ENCODE peak calls at places on chromosomes 7 and 10, in five cellular contexts. S is H1, Z is HepG2, K is HCT116, L is K562. H is an unnamed sample.

GRCh38 chr7:69739906-69740545 is 141.8 kb downstream of the AUTS2 start:
- DNase-seq in K (no peak), Z (no peak), L (no peak), S (no peak), H (peak)

GRCh38 chr10:105843786-105844560 is 1202.9 kb downstream of the SORCS3 start:
- DNase-seq in S (no peak), Z (no peak), L (no peak), K (no peak), H (peak)

GRCh38 chr7:495761-496321 is 23.8 kb downstream of the PDGFA start:
- DNase-seq in K (no peak), Z (no peak), L (no peak), S (no peak), H (no peak)

GRCh38 chr7:155052982-155053381 is 17.1 kb upstream of the HTR5A start:
- DNase-seq in L (no peak), K (no peak), S (no peak), Z (no peak), H (no peak)

GRCh38 chr10:116848032-116848911 is 1.0 kb upstream of the ENO4 start:
- DNase-seq in L (no peak), Z (no peak), K (no peak), S (no peak), H (peak)

GRCh38 chr7:35257251-35258124 is 3.6 kb upstream of the TBX20 start:
- DNase-seq in S (peak), Z (no peak), L (no peak), K (no peak), H (no peak)

GRCh38 chr7:137074386-137075030 is 206.1 kb downstream of the CHRM2 start:
- DNase-seq in K (no peak), L (no peak), Z (no peak), S (no peak), H (no peak)

GRCh38 chr7:7435978-7436377 is 99.7 kb downstream of the COL28A1 start:
- DNase-seq in Z (no peak), L (no peak), S (no peak), K (no peak), H (no peak)

GRCh38 chr7:683526-684205 is 42.8 kb upstream of the DNAAF5 start:
- DNase-seq in K (no peak), Z (no peak), L (no peak), S (no peak), H (no peak)

GRCh38 chr10:69449841-69450240 is 1.4 kb upstream of the TSPAN15 start:
- DNase-seq in L (peak), S (peak), Z (peak), K (peak), H (no peak)

GRCh38 chr10:97633921-97634320 is 621 bp upstream of the MORN4 start:
- DNase-seq in K (peak), S (no peak), Z (peak), L (no peak), H (no peak)

GRCh38 chr10:32149257-32149955 is 93.2 kb upstream of the KIF5B start:
- DNase-seq in K (peak), L (no peak), Z (no peak), S (no peak), H (peak)

GRCh38 chr7:27991006-27991528 is 189.5 kb downstream of the JAZF1 start:
- DNase-seq in L (no peak), K (no peak), S (no peak), Z (no peak), H (no peak)

GRCh38 chr7:30280631-30281030 is 3.8 kb upstream of the ZNRF2 start:
- DNase-seq in K (no peak), S (no peak), Z (no peak), L (no peak), H (no peak)

GRCh38 chr10:31320179-31320597 is 1.2 kb downstream of the ZEB1 start:
- DNase-seq in S (peak), Z (no peak), L (peak), K (no peak), H (no peak)

GRCh38 chr10:24701447-24701846 is 22.2 kb downstream of the ARHGAP21 start:
- DNase-seq in K (no peak), Z (no peak), S (no peak), L (no peak), H (peak)

GRCh38 chr7:94179466-94179865 is 175.3 kb upstream of the BET1 start:
- DNase-seq in S (no peak), Z (no peak), L (no peak), K (no peak), H (no peak)
- TF ChIP-seq CEBPB in S (no peak), Z (no peak), L (no peak), K (no peak), H (no peak)

DNA sequence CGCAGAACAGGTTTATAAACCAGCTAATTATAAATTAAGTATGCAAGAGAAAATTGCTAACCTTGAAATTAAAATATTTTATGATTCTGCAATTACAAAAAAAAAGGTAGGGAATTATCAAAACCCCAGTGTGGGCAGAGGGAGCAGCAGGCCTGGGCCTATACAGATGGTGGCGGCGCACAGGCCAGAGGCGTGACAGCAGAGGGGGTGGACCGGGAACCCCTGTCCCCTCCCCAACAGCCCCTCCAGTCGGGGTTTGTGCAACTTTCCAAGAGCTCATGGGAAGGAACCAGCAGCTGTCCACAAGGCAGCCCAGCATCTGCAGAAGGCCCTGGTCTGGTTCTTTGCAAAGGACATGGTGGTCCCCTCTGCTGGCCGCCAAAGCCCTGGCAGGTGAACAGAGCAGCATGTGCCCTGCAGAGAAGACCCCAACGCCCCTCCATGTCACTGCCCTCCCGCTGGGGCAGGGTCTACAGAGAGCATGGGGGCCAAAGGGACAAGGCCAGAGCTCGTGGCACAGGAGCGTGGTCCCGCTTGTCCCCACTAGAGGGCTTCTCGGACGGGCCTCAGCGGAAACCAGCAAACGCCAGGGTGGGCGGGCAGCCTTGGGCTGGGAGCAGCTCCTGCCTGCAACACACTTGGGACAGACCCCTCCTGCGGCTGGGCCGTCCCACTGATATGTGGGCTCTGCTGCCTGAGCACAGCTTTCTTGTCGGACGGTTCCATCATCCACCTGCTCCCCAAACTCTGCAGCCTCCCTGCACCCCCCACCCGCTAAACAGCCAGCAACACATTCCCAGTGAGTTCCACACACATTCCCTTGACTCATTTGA is 75.1 kb downstream of the EBF3 start:
- DNase-seq in Z (no peak), K (no peak), L (peak), S (peak), H (no peak)
- TF ChIP-seq JUND in Z (no peak), K (no peak), L (no peak), S (no peak), H (no peak)

GRCh38 chr10:30052062-30052461 is 7.3 kb downstream of the JCAD start:
- DNase-seq in S (no peak), Z (no peak), L (no peak), K (no peak), H (no peak)

GRCh38 chr10:30048768-30049507 is 10.4 kb downstream of the JCAD start:
- DNase-seq in Z (no peak), K (no peak), L (no peak), S (no peak), H (no peak)

GRCh38 chr10:30047430-30047829 is 12.0 kb downstream of the JCAD start:
- DNase-seq in Z (no peak), L (no peak), K (no peak), S (no peak), H (no peak)

GRCh38 chr10:30047924-30048531 is 11.4 kb downstream of the JCAD start:
- DNase-seq in L (no peak), K (no peak), S (no peak), Z (no peak), H (no peak)

GRCh38 chr10:30051220-30051619 is 8.2 kb downstream of the JCAD start:
- DNase-seq in L (no peak), Z (no peak), S (no peak), K (no peak), H (no peak)
- TF ChIP-seq CEBPB in L (no peak), Z (no peak), S (no peak), K (no peak), H (no peak)

GRCh38 chr10:132519382-132520146 is 18.0 kb upstream of the INPP5A start:
- DNase-seq in K (no peak), L (no peak), S (no peak), Z (no peak), H (no peak)

GRCh38 chr10:132520147-132520811 is 17.3 kb upstream of the INPP5A start:
- DNase-seq in L (no peak), S (no peak), K (no peak), Z (no peak), H (no peak)

GRCh38 chr10:132521466-132522102 is 16.0 kb upstream of the INPP5A start:
- DNase-seq in K (no peak), Z (no peak), S (no peak), L (no peak), H (no peak)

GRCh38 chr10:132522521-132523411 is 14.8 kb upstream of the INPP5A start:
- DNase-seq in L (no peak), Z (no peak), S (no peak), K (no peak), H (no peak)

DNA sequence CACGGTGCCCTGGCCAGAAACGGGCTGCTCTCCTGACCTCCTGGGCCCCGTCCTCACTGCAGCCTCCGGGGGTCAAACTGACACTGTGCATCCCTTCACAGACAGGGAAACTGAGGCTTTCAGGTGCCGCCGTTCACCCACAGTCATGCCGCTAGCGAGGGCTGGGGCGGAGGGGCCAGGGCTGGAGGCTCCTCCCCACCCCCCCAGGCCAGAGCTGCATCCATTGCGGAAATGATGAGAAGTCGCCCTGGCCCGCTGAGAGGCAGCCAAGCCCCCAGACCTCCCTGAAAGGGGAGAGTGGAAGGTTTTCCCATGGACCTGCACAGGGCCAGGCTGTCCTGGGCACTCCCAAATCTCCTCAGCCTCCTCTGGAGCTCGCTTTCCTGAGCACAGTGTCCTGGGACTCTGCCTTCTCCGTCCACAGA is 16.5 kb upstream of the INPP5A start:
- DNase-seq in K (no peak), S (no peak), Z (no peak), L (no peak), H (no peak)
- TF ChIP-seq JUND in K (no peak), S (no peak), Z (no peak), L (no peak), H (no peak)

H was measured in GM12878.